ENCODE peak calls at places on chromosomes 12 and 14, in nine cellular contexts. A, O, F, H, Y, V, T, Z and Q are unnamed samples.

GRCh38 chr12:16030729-16031128 is 119.6 kb downstream of the DERA start:
- DNase-seq in T (no peak), Y (no peak), V (no peak), F (no peak), O (no peak), A (no peak), H (no peak), Z (no peak), Q (no peak)

GRCh38 chr12:76259660-76260389 is 88.4 kb downstream of the BBS10 start:
- DNase-seq in A (no peak), T (no peak), V (no peak), Y (no peak), O (peak), F (peak), Z (no peak), H (no peak), Q (no peak)

GRCh38 chr14:105398726-105399440 is 545 bp downstream of the TEX22 start:
- DNase-seq in H (no peak), F (peak), O (no peak), Z (no peak), T (no peak), A (peak), Y (peak), V (no peak), Q (no peak)

GRCh38 chr12:41972196-41972994 is 172.3 kb downstream of the GXYLT1 start:
- DNase-seq in F (no peak), T (no peak), V (no peak), O (no peak), Y (no peak), H (no peak), A (no peak), Z (no peak), Q (no peak)

GRCh38 chr12:107096571-107096970 is 3.2 kb upstream of the CRY1 start:
- DNase-seq in F (no peak), T (no peak), Y (no peak), O (no peak), V (no peak), H (no peak), A (no peak), Z (no peak), Q (no peak)

GRCh38 chr12:77837876-77838291 is 7.2 kb downstream of the NAV3 start:
- DNase-seq in H (no peak), Y (no peak), O (no peak), T (no peak), V (no peak), F (no peak), Z (no peak), A (no peak), Q (no peak)

GRCh38 chr12:74476234-74476633 is 61.4 kb upstream of the ATXN7L3B start:
- DNase-seq in T (no peak), F (no peak), Y (no peak), A (no peak), Z (no peak), V (no peak), H (no peak), O (no peak), Q (no peak)

GRCh38 chr12:114936148-114937099 is 252.4 kb upstream of the TBX3 start:
- DNase-seq in F (no peak), A (no peak), O (peak), T (no peak), Z (no peak), V (no peak), Y (no peak), H (no peak), Q (no peak)

GRCh38 chr12:121858662-121859572 is at the start of gene HPD:
- DNase-seq in Y (peak), H (no peak), A (no peak), V (no peak), O (peak), T (peak), Z (peak), F (no peak), Q (no peak)

GRCh38 chr14:105577339-105577861 is 51.0 kb downstream of the TMEM121 start:
- DNase-seq in V (no peak), O (no peak), F (no peak), A (no peak), Y (no peak), H (no peak), T (no peak), Z (no peak), Q (peak)

GRCh38 chr14:66383271-66383670 is 102.9 kb upstream of the CCDC196 start:
- DNase-seq in Z (no peak), F (peak), V (no peak), O (no peak), T (no peak), H (no peak), Y (no peak), A (no peak), Q (no peak)

GRCh38 chr14:54669759-54670630 is 103.1 kb downstream of the SAMD4A start:
- DNase-seq in A (no peak), V (no peak), F (peak), H (no peak), Z (no peak), O (peak), Y (no peak), T (no peak), Q (no peak)

GRCh38 chr14:38481939-38482678 is 226.2 kb upstream of the CLEC14A start:
- DNase-seq in V (no peak), O (peak), Y (peak), T (no peak), A (no peak), H (no peak), Z (peak), F (peak), Q (no peak)

GRCh38 chr14:54709444-54709843 is 142.5 kb downstream of the SAMD4A start:
- DNase-seq in H (no peak), T (no peak), F (no peak), Y (no peak), O (no peak), A (no peak), V (no peak), Z (no peak), Q (no peak)

GRCh38 chr12:118536306-118536900 is 160.0 kb downstream of the SUDS3 start:
- DNase-seq in Y (no peak), H (no peak), O (no peak), T (no peak), F (no peak), V (no peak), A (no peak), Z (no peak), Q (no peak)

GRCh38 chr12:71441350-71441748 is 1.8 kb downstream of the LGR5 start:
- DNase-seq in F (no peak), V (no peak), H (no peak), A (no peak), T (no peak), Y (no peak), O (no peak), Z (no peak), Q (no peak)

GRCh38 chr12:71442567-71442931 is 3.0 kb downstream of the LGR5 start:
- DNase-seq in O (no peak), H (no peak), T (no peak), V (no peak), Y (no peak), A (no peak), Z (no peak), F (no peak), Q (no peak)

GRCh38 chr12:71440393-71441349 is 1.1 kb downstream of the LGR5 start:
- DNase-seq in O (no peak), Y (peak), F (peak), Z (no peak), T (peak), V (no peak), H (no peak), A (no peak), Q (no peak)

GRCh38 chr12:71439613-71440392 is at the start of gene LGR5:
- DNase-seq in Z (no peak), O (no peak), A (no peak), Y (peak), V (no peak), F (peak), T (peak), H (no peak), Q (peak)

GRCh38 chr12:71441836-71442566 is 2.4 kb downstream of the LGR5 start:
- DNase-seq in Y (no peak), H (no peak), Z (no peak), A (no peak), O (no peak), T (no peak), F (no peak), V (no peak), Q (no peak)
- TF ChIP-seq CTCF in Y (peak), H (no peak), Z (no peak), A (no peak), O (no peak), T (no peak), F (peak), V (no peak), Q (peak)

GRCh38 chr12:31959701-31960391 is 631 bp downstream of the RESF1 start:
- DNase-seq in H (peak), O (peak), V (peak), Z (peak), T (peak), F (peak), Y (peak), A (peak), Q (peak)
- TF ChIP-seq CTCF in H (peak), O (no peak), V (no peak), Z (no peak), T (no peak), F (no peak), Y (no peak), A (no peak), Q (peak)

DNA sequence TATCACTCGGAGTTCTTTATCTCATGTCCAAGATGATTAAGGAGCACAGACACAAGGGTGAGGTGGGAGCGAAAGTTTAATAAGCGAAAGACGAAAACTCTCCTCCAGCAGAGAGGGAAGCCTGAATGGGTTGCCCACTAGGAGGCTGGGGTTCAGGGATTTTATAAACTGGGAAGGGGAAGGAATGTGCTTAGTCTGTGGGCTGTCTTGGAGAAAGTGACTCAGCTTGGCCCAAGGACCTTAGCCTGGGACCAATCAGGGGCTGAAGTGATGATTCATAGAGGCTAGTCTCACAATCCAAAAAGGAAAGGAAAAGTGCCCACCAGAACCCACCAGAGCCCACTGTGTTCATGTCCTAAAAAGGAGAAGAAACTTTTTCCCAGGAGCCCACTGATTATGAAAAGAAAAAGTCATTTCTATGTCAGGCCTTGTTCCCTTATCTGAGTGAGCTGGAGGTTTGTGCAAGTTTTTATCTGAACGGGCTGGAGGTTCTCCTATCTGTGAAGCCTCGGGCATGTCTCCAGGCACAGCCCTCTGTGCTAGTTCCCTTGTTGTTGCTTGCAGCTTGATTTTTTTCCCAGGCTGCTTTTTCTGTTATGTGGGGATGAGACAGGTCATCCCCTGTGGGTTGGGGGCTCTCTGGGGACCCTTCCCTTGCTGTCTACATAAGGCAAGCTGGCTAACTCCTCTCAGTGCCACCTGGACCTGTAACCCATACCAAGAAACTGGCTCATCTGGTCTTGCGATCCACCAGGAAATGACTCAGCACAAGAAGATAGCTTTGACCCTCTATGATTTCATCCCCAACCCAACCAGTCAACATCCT is 8.3 kb upstream of the GOLGA5 start:
- DNase-seq in O (peak), A (no peak), F (no peak), V (no peak), H (no peak), Z (no peak), Y (peak), T (no peak), Q (no peak)
- TF ChIP-seq CTCF in O (peak), A (no peak), F (no peak), V (no peak), H (no peak), Z (no peak), Y (no peak), T (no peak), Q (no peak)

GRCh38 chr12:89962648-89963047 is 254.0 kb upstream of the ATP2B1 start:
- DNase-seq in T (no peak), F (no peak), O (no peak), Y (no peak), Z (no peak), A (no peak), V (no peak), H (no peak), Q (no peak)
- TF ChIP-seq CTCF in T (no peak), F (peak), O (peak), Y (no peak), Z (no peak), A (no peak), V (no peak), H (peak), Q (peak)

DNA sequence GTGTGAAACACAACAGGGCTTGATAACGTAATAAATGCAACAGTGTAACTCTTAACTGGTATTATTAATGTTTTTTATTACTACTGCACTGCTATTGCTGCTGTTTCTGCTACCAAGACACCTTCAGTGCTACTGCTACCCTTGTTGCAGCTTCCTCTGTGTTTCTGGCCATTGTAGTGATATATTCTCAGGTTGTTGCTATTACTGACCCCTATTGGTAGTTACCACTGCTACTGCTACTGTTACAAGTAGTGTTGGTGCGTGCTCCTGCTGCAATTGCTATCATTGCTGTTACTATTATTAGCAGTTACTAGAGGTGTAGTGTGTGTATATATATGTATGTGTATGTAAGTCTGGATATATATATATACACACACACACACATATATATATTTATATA is 87.2 kb upstream of the PTPRB start:
- DNase-seq in O (peak), V (no peak), T (no peak), Y (peak), Z (no peak), F (peak), H (no peak), A (no peak), Q (no peak)
- TF ChIP-seq CTCF in O (peak), V (no peak), T (no peak), Y (peak), Z (no peak), F (peak), H (peak), A (peak), Q (peak)